ENCODE peak calls at places on chromosomes 11 and 22, in nine cellular contexts. One of them, this sample, is unnamed.

GRCh38 chr11:15970506-15971214 is 385.7 kb downstream of the SOX6 start:
- DNase-seq in activated naive CD4-positive, alpha-beta T cell: no peak
- DNase-seq in MCF 10A: no peak
- DNase-seq in breast epithelium: no peak
- DNase-seq in cardiac fibroblast: peak
- DNase-seq in PC-3: no peak
- DNase-seq in H7: no peak
- DNase-seq in T-helper 2 cell: no peak
- DNase-seq in stomach: no peak
- DNase-seq in this sample: no peak

GRCh38 chr11:79052539-79052938 is 388.3 kb downstream of the TENM4 start:
- DNase-seq in activated naive CD4-positive, alpha-beta T cell: no peak
- DNase-seq in MCF 10A: no peak
- DNase-seq in breast epithelium: no peak
- DNase-seq in cardiac fibroblast: no peak
- DNase-seq in PC-3: peak
- DNase-seq in H7: peak
- DNase-seq in T-helper 2 cell: no peak
- DNase-seq in stomach: no peak
- DNase-seq in this sample: no peak

GRCh38 chr11:33667819-33668467 is 32.7 kb downstream of the C11orf91 start:
- DNase-seq in activated naive CD4-positive, alpha-beta T cell: no peak
- DNase-seq in MCF 10A: no peak
- DNase-seq in breast epithelium: no peak
- DNase-seq in cardiac fibroblast: no peak
- DNase-seq in PC-3: no peak
- DNase-seq in H7: no peak
- DNase-seq in T-helper 2 cell: no peak
- DNase-seq in stomach: no peak
- DNase-seq in this sample: no peak

GRCh38 chr22:34055525-34056200 is 135.4 kb upstream of the LARGE1 start:
- DNase-seq in activated naive CD4-positive, alpha-beta T cell: no peak
- DNase-seq in MCF 10A: no peak
- DNase-seq in breast epithelium: no peak
- DNase-seq in cardiac fibroblast: peak
- DNase-seq in PC-3: no peak
- DNase-seq in H7: peak
- DNase-seq in T-helper 2 cell: no peak
- DNase-seq in stomach: peak
- DNase-seq in this sample: peak

GRCh38 chr11:88538088-88538487 is 200.6 kb upstream of the CTSC start:
- DNase-seq in activated naive CD4-positive, alpha-beta T cell: no peak
- DNase-seq in MCF 10A: peak
- DNase-seq in breast epithelium: no peak
- DNase-seq in cardiac fibroblast: peak
- DNase-seq in PC-3: peak
- DNase-seq in H7: no peak
- DNase-seq in T-helper 2 cell: no peak
- DNase-seq in stomach: no peak
- DNase-seq in this sample: no peak

GRCh38 chr11:34176980-34177319 is 71.5 kb downstream of the NAT10 start:
- DNase-seq in activated naive CD4-positive, alpha-beta T cell: no peak
- DNase-seq in MCF 10A: no peak
- DNase-seq in breast epithelium: no peak
- DNase-seq in cardiac fibroblast: no peak
- DNase-seq in PC-3: no peak
- DNase-seq in H7: no peak
- DNase-seq in T-helper 2 cell: no peak
- DNase-seq in stomach: no peak
- DNase-seq in this sample: no peak

GRCh38 chr11:75346912-75347647 is 4.4 kb downstream of the ARRB1 start:
- DNase-seq in activated naive CD4-positive, alpha-beta T cell: no peak
- DNase-seq in MCF 10A: no peak
- DNase-seq in breast epithelium: peak
- DNase-seq in cardiac fibroblast: peak
- DNase-seq in PC-3: no peak
- DNase-seq in H7: peak
- DNase-seq in T-helper 2 cell: no peak
- DNase-seq in stomach: peak
- DNase-seq in this sample: no peak

GRCh38 chr22:33757443-33758124 is 162.7 kb downstream of the LARGE1 start:
- DNase-seq in activated naive CD4-positive, alpha-beta T cell: no peak
- DNase-seq in MCF 10A: no peak
- DNase-seq in breast epithelium: no peak
- DNase-seq in cardiac fibroblast: no peak
- DNase-seq in PC-3: no peak
- DNase-seq in H7: peak
- DNase-seq in T-helper 2 cell: no peak
- DNase-seq in stomach: no peak
- DNase-seq in this sample: no peak

GRCh38 chr11:8567597-8568198 is 26.3 kb downstream of the STK33 start:
- DNase-seq in activated naive CD4-positive, alpha-beta T cell: no peak
- DNase-seq in MCF 10A: peak
- DNase-seq in breast epithelium: no peak
- DNase-seq in cardiac fibroblast: peak
- DNase-seq in PC-3: no peak
- DNase-seq in H7: no peak
- DNase-seq in T-helper 2 cell: no peak
- DNase-seq in stomach: no peak
- DNase-seq in this sample: no peak

GRCh38 chr11:3094223-3094824 is 37.1 kb upstream of the CARS1 start:
- DNase-seq in activated naive CD4-positive, alpha-beta T cell: no peak
- DNase-seq in MCF 10A: no peak
- DNase-seq in breast epithelium: peak
- DNase-seq in cardiac fibroblast: no peak
- DNase-seq in PC-3: no peak
- DNase-seq in H7: peak
- DNase-seq in T-helper 2 cell: no peak
- DNase-seq in stomach: peak
- DNase-seq in this sample: no peak

GRCh38 chr22:37043828-37044538 is 7.6 kb upstream of the KCTD17 start:
- DNase-seq in activated naive CD4-positive, alpha-beta T cell: peak
- DNase-seq in MCF 10A: peak
- DNase-seq in breast epithelium: peak
- DNase-seq in cardiac fibroblast: peak
- DNase-seq in PC-3: peak
- DNase-seq in H7: peak
- DNase-seq in T-helper 2 cell: no peak
- DNase-seq in stomach: peak
- DNase-seq in this sample: no peak

GRCh38 chr11:86802601-86803051 is 2.3 kb downstream of the PRSS23 start:
- DNase-seq in activated naive CD4-positive, alpha-beta T cell: no peak
- DNase-seq in MCF 10A: peak
- DNase-seq in breast epithelium: no peak
- DNase-seq in cardiac fibroblast: peak
- DNase-seq in PC-3: peak
- DNase-seq in H7: peak
- DNase-seq in T-helper 2 cell: no peak
- DNase-seq in stomach: no peak
- DNase-seq in this sample: no peak

GRCh38 chr22:23251445-23252093 is 71.3 kb downstream of the BCR start:
- DNase-seq in activated naive CD4-positive, alpha-beta T cell: no peak
- DNase-seq in MCF 10A: peak
- DNase-seq in breast epithelium: no peak
- DNase-seq in cardiac fibroblast: peak
- DNase-seq in PC-3: peak
- DNase-seq in H7: no peak
- DNase-seq in T-helper 2 cell: no peak
- DNase-seq in stomach: peak
- DNase-seq in this sample: no peak

GRCh38 chr11:106276859-106277436 is 199.5 kb downstream of the AASDHPPT start:
- DNase-seq in activated naive CD4-positive, alpha-beta T cell: no peak
- DNase-seq in MCF 10A: peak
- DNase-seq in breast epithelium: no peak
- DNase-seq in cardiac fibroblast: peak
- DNase-seq in PC-3: peak
- DNase-seq in H7: no peak
- DNase-seq in T-helper 2 cell: no peak
- DNase-seq in stomach: no peak
- DNase-seq in this sample: peak

GRCh38 chr11:22244986-22245592 is 52.2 kb downstream of the ANO5 start:
- DNase-seq in activated naive CD4-positive, alpha-beta T cell: no peak
- DNase-seq in MCF 10A: peak
- DNase-seq in breast epithelium: no peak
- DNase-seq in cardiac fibroblast: peak
- DNase-seq in PC-3: peak
- DNase-seq in H7: peak
- DNase-seq in T-helper 2 cell: no peak
- DNase-seq in stomach: peak
- DNase-seq in this sample: peak

GRCh38 chr11:130796828-130797227 is 119.5 kb downstream of the SNX19 start:
- DNase-seq in activated naive CD4-positive, alpha-beta T cell: no peak
- DNase-seq in MCF 10A: no peak
- DNase-seq in breast epithelium: no peak
- DNase-seq in cardiac fibroblast: no peak
- DNase-seq in PC-3: no peak
- DNase-seq in H7: no peak
- DNase-seq in T-helper 2 cell: no peak
- DNase-seq in stomach: no peak
- DNase-seq in this sample: no peak

GRCh38 chr11:120546312-120547205 is 35.0 kb downstream of the GRIK4 start:
- DNase-seq in activated naive CD4-positive, alpha-beta T cell: no peak
- DNase-seq in MCF 10A: peak
- DNase-seq in breast epithelium: no peak
- DNase-seq in cardiac fibroblast: peak
- DNase-seq in PC-3: peak
- DNase-seq in H7: peak
- DNase-seq in T-helper 2 cell: no peak
- DNase-seq in stomach: peak
- DNase-seq in this sample: peak

GRCh38 chr11:131762346-131763110 is 392.1 kb downstream of the NTM start:
- DNase-seq in activated naive CD4-positive, alpha-beta T cell: no peak
- DNase-seq in MCF 10A: no peak
- DNase-seq in breast epithelium: no peak
- DNase-seq in cardiac fibroblast: peak
- DNase-seq in PC-3: no peak
- DNase-seq in H7: no peak
- DNase-seq in T-helper 2 cell: no peak
- DNase-seq in stomach: no peak
- DNase-seq in this sample: no peak

GRCh38 chr11:44607987-44608386 is 42.5 kb downstream of the CD82 start:
- DNase-seq in activated naive CD4-positive, alpha-beta T cell: no peak
- DNase-seq in MCF 10A: peak
- DNase-seq in breast epithelium: no peak
- DNase-seq in cardiac fibroblast: peak
- DNase-seq in PC-3: no peak
- DNase-seq in H7: no peak
- DNase-seq in T-helper 2 cell: no peak
- DNase-seq in stomach: no peak
- DNase-seq in this sample: no peak

GRCh38 chr11:1041936-1042608 is 5.6 kb upstream of the MUC6 start:
- DNase-seq in activated naive CD4-positive, alpha-beta T cell: no peak
- DNase-seq in MCF 10A: peak
- DNase-seq in breast epithelium: no peak
- DNase-seq in cardiac fibroblast: no peak
- DNase-seq in PC-3: no peak
- DNase-seq in H7: no peak
- DNase-seq in T-helper 2 cell: no peak
- DNase-seq in stomach: peak
- DNase-seq in this sample: no peak

GRCh38 chr11:44030276-44030932 is 17.4 kb upstream of the ACCSL start:
- DNase-seq in activated naive CD4-positive, alpha-beta T cell: no peak
- DNase-seq in MCF 10A: no peak
- DNase-seq in breast epithelium: no peak
- DNase-seq in cardiac fibroblast: peak
- DNase-seq in PC-3: no peak
- DNase-seq in H7: peak
- DNase-seq in T-helper 2 cell: no peak
- DNase-seq in stomach: no peak
- DNase-seq in this sample: no peak

GRCh38 chr22:19793656-19794310 is 33.2 kb downstream of the TBX1 start:
- DNase-seq in activated naive CD4-positive, alpha-beta T cell: no peak
- DNase-seq in MCF 10A: no peak
- DNase-seq in breast epithelium: no peak
- DNase-seq in cardiac fibroblast: no peak
- DNase-seq in PC-3: no peak
- DNase-seq in H7: no peak
- DNase-seq in T-helper 2 cell: no peak
- DNase-seq in stomach: no peak
- DNase-seq in this sample: no peak

GRCh38 chr11:30478923-30479322 is 107.2 kb downstream of the MPPED2 start:
- DNase-seq in activated naive CD4-positive, alpha-beta T cell: no peak
- DNase-seq in MCF 10A: no peak
- DNase-seq in breast epithelium: no peak
- DNase-seq in cardiac fibroblast: no peak
- DNase-seq in PC-3: no peak
- DNase-seq in H7: no peak
- DNase-seq in T-helper 2 cell: no peak
- DNase-seq in stomach: no peak
- DNase-seq in this sample: no peak

GRCh38 chr11:68923614-68924013 is 19.9 kb downstream of the IGHMBP2 start:
- DNase-seq in activated naive CD4-positive, alpha-beta T cell: no peak
- DNase-seq in MCF 10A: no peak
- DNase-seq in breast epithelium: no peak
- DNase-seq in cardiac fibroblast: peak
- DNase-seq in PC-3: no peak
- DNase-seq in H7: no peak
- DNase-seq in T-helper 2 cell: no peak
- DNase-seq in stomach: no peak
- DNase-seq in this sample: no peak

GRCh38 chr11:22920939-22921565 is 60.8 kb upstream of the CCDC179 start:
- DNase-seq in activated naive CD4-positive, alpha-beta T cell: no peak
- DNase-seq in MCF 10A: peak
- DNase-seq in breast epithelium: no peak
- DNase-seq in cardiac fibroblast: peak
- DNase-seq in PC-3: peak
- DNase-seq in H7: peak
- DNase-seq in T-helper 2 cell: no peak
- DNase-seq in stomach: no peak
- DNase-seq in this sample: peak

GRCh38 chr11:114099392-114100178 is 40.1 kb downstream of the ZBTB16 start:
- DNase-seq in activated naive CD4-positive, alpha-beta T cell: no peak
- DNase-seq in MCF 10A: no peak
- DNase-seq in breast epithelium: no peak
- DNase-seq in cardiac fibroblast: peak
- DNase-seq in PC-3: no peak
- DNase-seq in H7: no peak
- DNase-seq in T-helper 2 cell: no peak
- DNase-seq in stomach: no peak
- DNase-seq in this sample: no peak

This sample was measured in foreskin melanocyte.